ENCODE peak calls at places on chromosome X, in nine cellular contexts. C is HCT116, Y is thyroid gland, H is heart right ventricle, R is GM23248, O is A673, W is ovary, I is lung, K is astrocyte. X is an unnamed sample. For H3K36me3, the result is how much of the 10 kb centered on the place peaks cover.

GRCh38 chrX:47958943-47959342 is 44.8 kb downstream of the ZNF182 start:
- DNase-seq in C (no peak), R (peak), Y (peak), K (no peak), W (no peak), I (no peak), O (peak), H (no peak), X (peak)

GRCh38 chrX:154734101-154734781 is 16.6 kb downstream of the GAB3 start:
- DNase-seq in Y (peak), O (no peak), W (peak), C (no peak), H (peak), R (peak), K (peak), I (peak), X (no peak)

GRCh38 chrX:84415155-84415554 is 87.1 kb downstream of the HDX start:
- DNase-seq in H (no peak), Y (no peak), W (no peak), I (no peak), C (no peak), O (no peak), R (no peak), K (no peak), X (no peak)

GRCh38 chrX:53211391-53211978 is 13.5 kb downstream of the KDM5C start:
- DNase-seq in O (no peak), Y (no peak), H (no peak), W (no peak), I (no peak), C (no peak), K (peak), R (peak), X (no peak)

GRCh38 chrX:68945603-68946228 is 116.9 kb downstream of the EFNB1 start:
- DNase-seq in Y (no peak), I (peak), R (peak), C (no peak), O (peak), H (no peak), W (no peak), K (peak), X (no peak)

GRCh38 chrX:11724122-11725017 is 33.7 kb upstream of the MSL3 start:
- DNase-seq in K (peak), I (no peak), H (peak), C (peak), W (no peak), R (peak), O (peak), Y (peak), X (peak)

GRCh38 chrX:88612870-88613329 is 134.1 kb upstream of the CPXCR1 start:
- DNase-seq in R (no peak), H (no peak), K (no peak), C (no peak), W (no peak), I (no peak), Y (no peak), O (no peak), X (no peak)

GRCh38 chrX:22800806-22801205 is 199.0 kb upstream of the DDX53 start:
- DNase-seq in I (no peak), W (no peak), H (no peak), C (no peak), O (peak), R (peak), Y (no peak), K (peak), X (no peak)

GRCh38 chrX:105882581-105883275 is 60.4 kb downstream of the NRK start:
- DNase-seq in H (no peak), O (peak), I (no peak), W (no peak), K (peak), R (no peak), Y (no peak), C (no peak), X (no peak)

GRCh38 chrX:22934640-22935039 is 65.1 kb upstream of the DDX53 start:
- DNase-seq in K (no peak), I (no peak), H (no peak), W (no peak), O (no peak), R (no peak), Y (no peak), C (no peak), X (no peak)

GRCh38 chrX:104668550-104668949 is 102.6 kb downstream of the IL1RAPL2 start:
- DNase-seq in R (peak), O (no peak), Y (no peak), C (no peak), K (peak), H (peak), I (no peak), W (no peak), X (peak)

GRCh38 chrX:72306851-72307645 is 1.3 kb upstream of the CITED1 start:
- DNase-seq in W (peak), O (peak), R (peak), Y (peak), C (peak), I (peak), H (peak), K (peak), X (peak)

GRCh38 chrX:124242160-124242559 is 90.3 kb upstream of the TEX13D start:
- DNase-seq in Y (no peak), H (no peak), R (peak), I (no peak), C (no peak), O (no peak), W (no peak), K (no peak), X (no peak)

GRCh38 chrX:56232221-56233082 is at the start of gene KLF8:
- DNase-seq in W (peak), K (no peak), O (peak), H (peak), Y (peak), C (peak), I (peak), R (peak), X (peak)

GRCh38 chrX:132953358-132953757 is 5.1 kb downstream of the HS6ST2 start:
- DNase-seq in W (no peak), R (no peak), O (no peak), C (no peak), H (no peak), I (no peak), Y (no peak), K (no peak), X (peak)

GRCh38 chrX:21698274-21698673 is 40.1 kb upstream of the KLHL34 start:
- DNase-seq in H (no peak), C (no peak), O (no peak), R (no peak), K (no peak), W (no peak), I (no peak), Y (no peak), X (no peak)

GRCh38 chrX:47623540-47624027 is 3.9 kb upstream of the SYN1 start:
- DNase-seq in Y (peak), C (no peak), K (peak), O (peak), R (peak), I (no peak), H (peak), W (peak), X (peak)

GRCh38 chrX:111386884-111387283 is 25.1 kb downstream of the DCX start:
- DNase-seq in C (no peak), K (no peak), R (no peak), O (no peak), Y (no peak), W (no peak), H (no peak), I (no peak), X (no peak)

GRCh38 chrX:101485212-101486064 is at the start of gene ARMCX4:
- DNase-seq in Y (peak), K (peak), W (peak), O (peak), I (no peak), R (peak), H (peak), C (no peak), X (peak)

GRCh38 chrX:15946783-15947550 is 92.4 kb upstream of the AP1S2 start:
- DNase-seq in R (peak), Y (no peak), H (no peak), W (no peak), O (peak), K (peak), C (no peak), I (no peak), X (no peak)

GRCh38 chrX:5236096-5236495 is 992.6 kb downstream of the NLGN4X start:
- DNase-seq in I (no peak), K (no peak), O (peak), W (no peak), Y (no peak), C (no peak), H (no peak), R (no peak), X (no peak)

GRCh38 chrX:98194036-98194435 is 1310.3 kb downstream of the RPA4 start:
- DNase-seq in W (no peak), K (no peak), O (no peak), C (no peak), R (no peak), H (no peak), Y (no peak), I (no peak), X (no peak)

GRCh38 chrX:136806891-136807410 is 26.2 kb upstream of the ARHGEF6 start:
- DNase-seq in R (no peak), C (no peak), Y (no peak), I (no peak), O (no peak), W (no peak), K (no peak), H (no peak), X (no peak)

GRCh38 chrX:118183606-118184005 is 67.0 kb upstream of the KLHL13 start:
- DNase-seq in R (no peak), K (no peak), Y (no peak), H (no peak), O (no peak), I (no peak), W (no peak), C (no peak), X (no peak)

GRCh38 chrX:17432158-17432557 is 57.2 kb downstream of the NHS start:
- DNase-seq in Y (no peak), H (no peak), R (no peak), W (no peak), C (no peak), O (no peak), I (no peak), K (no peak), X (no peak)

GRCh38 chrX:63282077-63282476 is 69.1 kb downstream of the SPIN4 start:
- DNase-seq in W (no peak), R (no peak), O (no peak), K (no peak), C (no peak), H (no peak), I (no peak), Y (no peak), X (no peak)

GRCh38 chrX:24506082-24506481 is 41.0 kb downstream of the PDK3 start:
- DNase-seq in H (no peak), I (no peak), R (peak), W (no peak), Y (no peak), C (no peak), K (peak), O (no peak), X (no peak)

GRCh38 chrX:103919336-103919682 is 43.1 kb upstream of the TMSB15B start:
- DNase-seq in Y (no peak), R (peak), W (no peak), I (no peak), O (peak), C (no peak), H (no peak), K (peak), X (no peak)

GRCh38 chrX:109740076-109740809 is 7.2 kb upstream of the ACSL4 start:
- DNase-seq in R (peak), I (peak), K (no peak), O (no peak), H (no peak), W (no peak), Y (no peak), C (no peak), X (peak)

GRCh38 chrX:69312141-69312670 is 147.0 kb upstream of the PJA1 start:
- DNase-seq in Y (peak), W (no peak), C (no peak), I (no peak), R (no peak), O (no peak), K (no peak), H (no peak), X (no peak)

GRCh38 chrX:47158131-47158530 is 13.1 kb downstream of the RBM10 start:
- DNase-seq in O (no peak), K (no peak), R (no peak), W (no peak), H (no peak), I (no peak), C (no peak), Y (no peak), X (no peak)

GRCh38 chrX:137432609-137433008 is 133.3 kb upstream of the ZIC3 start:
- DNase-seq in R (no peak), K (no peak), C (no peak), W (no peak), Y (no peak), O (peak), H (no peak), I (no peak), X (no peak)

GRCh38 chrX:39633293-39633692 is 464.5 kb downstream of the BCOR start:
- DNase-seq in R (peak), O (no peak), C (no peak), Y (no peak), H (no peak), I (no peak), W (no peak), K (peak), X (no peak)

GRCh38 chrX:23826653-23827052 is 43.7 kb downstream of the SAT1 start:
- DNase-seq in H (no peak), R (no peak), I (no peak), C (no peak), Y (no peak), W (no peak), O (no peak), K (no peak), X (no peak)

GRCh38 chrX:45843518-45843917 is 642.8 kb upstream of the DIPK2B start:
- DNase-seq in C (no peak), O (peak), Y (no peak), K (no peak), W (no peak), R (peak), H (no peak), I (no peak), X (no peak)
- H3K36me3 ChIP-seq in C (under half), O (under half), Y (under half), K (under half), W (under half), R (under half), H (under half), I (under half), X (under half)

GRCh38 chrX:9902651-9903050 is 64.5 kb upstream of the CLDN34 start:
- DNase-seq in C (no peak), H (no peak), O (no peak), W (no peak), R (peak), I (no peak), Y (no peak), K (peak), X (no peak)
- H3K27ac ChIP-seq in C (peak), H (no peak), O (no peak), W (no peak), R (peak), I (no peak), Y (no peak), K (no peak), X (no peak)

GRCh38 chrX:313546-313945 is 5.0 kb downstream of the GTPBP6 start:
- DNase-seq in R (no peak), K (no peak), H (no peak), C (no peak), Y (no peak), I (no peak), O (no peak), W (no peak), X (no peak)
- H3K36me3 ChIP-seq in R (under half), K (under half), H (half or more), C (under half), Y (under half), I (half or more), O (half or more), W (under half), X (under half)

GRCh38 chrX:71183341-71183740 is 38.7 kb downstream of the NLGN3 start:
- DNase-seq in O (no peak), R (no peak), C (no peak), W (no peak), Y (no peak), I (no peak), H (no peak), K (no peak), X (no peak)
- H3K27ac ChIP-seq in O (no peak), R (no peak), C (no peak), W (no peak), Y (no peak), I (no peak), H (no peak), K (no peak), X (no peak)

GRCh38 chrX:1433646-1434357 is 18.9 kb downstream of the ASMTL start:
- DNase-seq in I (no peak), W (no peak), O (no peak), H (no peak), K (no peak), Y (no peak), R (no peak), C (no peak), X (no peak)

GRCh38 chrX:1430451-1430850 is 22.3 kb downstream of the ASMTL start:
- DNase-seq in C (no peak), H (no peak), K (no peak), I (no peak), R (no peak), O (no peak), W (no peak), Y (no peak), X (no peak)

GRCh38 chrX:1440506-1440905 is 12.2 kb downstream of the ASMTL start:
- DNase-seq in I (no peak), K (no peak), H (no peak), W (no peak), R (no peak), Y (no peak), C (no peak), O (no peak), X (no peak)

GRCh38 chrX:1435241-1435900 is 17.3 kb downstream of the ASMTL start:
- DNase-seq in I (no peak), H (no peak), R (no peak), C (no peak), Y (no peak), O (no peak), K (no peak), W (no peak), X (no peak)

DNA sequence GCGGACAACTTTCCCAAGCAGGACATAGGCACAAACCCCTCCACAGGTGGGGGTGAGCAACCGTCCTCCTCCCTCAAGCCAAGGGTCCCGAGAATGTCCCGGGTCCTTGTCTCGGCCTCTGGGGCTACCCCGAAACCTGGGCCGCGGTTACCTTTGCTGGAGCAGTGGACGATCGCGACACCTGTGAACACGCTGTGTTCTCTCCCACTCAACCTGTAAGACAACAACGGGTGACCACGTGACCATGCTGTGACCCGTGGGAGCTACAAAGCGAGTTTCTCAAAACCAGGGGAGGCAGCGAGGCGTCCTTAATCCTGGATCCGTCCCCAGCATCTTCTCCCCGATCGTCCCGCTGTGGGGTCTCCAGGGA is 17.9 kb downstream of the ASMTL start:
- DNase-seq in W (no peak), C (no peak), H (no peak), O (no peak), Y (no peak), I (no peak), K (no peak), R (no peak), X (no peak)
- H3K36me3 ChIP-seq in W (under half), C (under half), H (half or more), O (under half), Y (under half), I (under half), K (under half), R (under half), X (under half)

GRCh38 chrX:12981880-12982279 is 7.0 kb downstream of the TMSB4X start:
- DNase-seq in R (no peak), Y (no peak), K (no peak), I (no peak), H (no peak), O (no peak), C (no peak), W (no peak), X (no peak)
- H3K27ac ChIP-seq in R (no peak), Y (no peak), K (no peak), I (no peak), H (peak), O (no peak), C (no peak), W (no peak), X (no peak)

DNA sequence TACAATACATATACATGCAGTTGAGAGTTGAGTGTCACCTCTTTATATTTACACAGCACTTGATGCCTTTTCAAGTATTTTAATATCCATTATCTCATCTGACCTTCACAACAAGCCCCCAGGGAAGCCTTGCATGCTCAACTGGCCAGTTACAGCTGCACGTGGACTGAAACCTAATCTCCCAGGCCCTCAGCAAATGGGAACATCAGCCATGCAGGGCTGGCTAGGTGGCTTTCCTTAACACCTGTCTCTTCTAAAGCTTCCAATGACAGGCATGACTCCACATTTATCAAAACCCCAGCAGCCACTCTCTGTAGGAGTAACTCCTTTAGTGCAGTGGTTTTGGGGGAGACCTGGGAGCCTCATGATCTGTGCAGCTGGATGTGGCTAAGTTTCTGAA is 56.4 kb downstream of the PHKA2 start:
- DNase-seq in K (no peak), Y (no peak), H (no peak), R (no peak), O (no peak), I (no peak), C (no peak), W (no peak), X (no peak)
- H3K36me3 ChIP-seq in K (under half), Y (under half), H (half or more), R (under half), O (under half), I (under half), C (under half), W (under half), X (under half)

GRCh38 chrX:2690856-2691542 is at the start of gene CD99:
- DNase-seq in H (peak), Y (peak), W (peak), R (peak), O (peak), K (peak), C (no peak), I (peak), X (peak)

GRCh38 chrX:2692221-2693122 is 1.4 kb downstream of the CD99 start:
- DNase-seq in O (no peak), C (no peak), I (no peak), K (peak), H (peak), R (peak), W (peak), Y (peak), X (peak)

GRCh38 chrX:2693123-2693438 is 2.0 kb downstream of the CD99 start:
- DNase-seq in R (peak), K (no peak), I (no peak), C (no peak), Y (no peak), H (no peak), W (no peak), O (no peak), X (no peak)

GRCh38 chrX:2689773-2690666 is 1.1 kb upstream of the CD99 start:
- DNase-seq in H (no peak), Y (peak), O (no peak), K (no peak), C (no peak), I (no peak), R (no peak), W (peak), X (peak)

GRCh38 chrX:2691543-2692220 is 587 bp downstream of the CD99 start:
- DNase-seq in K (peak), W (peak), I (peak), O (peak), R (peak), Y (peak), H (peak), C (no peak), X (peak)
- H3K27ac ChIP-seq in K (peak), W (peak), I (peak), O (peak), R (peak), Y (peak), H (peak), C (peak), X (peak)

DNA sequence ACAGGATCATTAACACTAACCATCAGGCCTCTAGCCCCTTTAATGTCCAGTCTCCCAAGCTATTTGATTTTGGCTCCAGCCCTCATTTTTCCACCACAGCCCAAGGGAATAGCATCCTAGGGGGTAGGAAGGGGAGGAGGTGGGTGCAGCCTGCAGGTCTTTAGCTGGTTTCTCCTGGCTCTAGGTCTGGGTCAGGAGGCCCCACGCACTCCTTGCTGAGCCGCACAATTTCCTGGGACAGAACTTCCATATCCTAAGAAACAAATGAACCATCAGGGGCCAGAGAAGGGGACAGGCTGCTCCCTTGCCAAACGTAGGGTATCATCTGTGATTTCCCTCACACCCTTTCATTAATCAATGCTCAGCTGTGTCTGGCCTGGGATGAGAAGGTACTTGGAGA is 2.4 kb upstream of the KCND1 start:
- DNase-seq in R (no peak), I (no peak), W (no peak), K (no peak), H (no peak), O (no peak), C (no peak), Y (no peak), X (no peak)
- H3K36me3 ChIP-seq in R (under half), I (under half), W (under half), K (under half), H (under half), O (under half), C (under half), Y (under half), X (under half)